ENCODE peak calls at places on chromosomes 1 and 21, in eight cellular contexts. K, I, B, F, M, R, Y and H are unnamed samples.

GRCh38 chr1:152112101-152112884 is 3.0 kb downstream of the TCHH start:
- DNase-seq in K (no peak), I (no peak), B (no peak), F (no peak), M (peak), R (peak), Y (no peak), H (peak)

GRCh38 chr1:235317179-235317578 is 10.8 kb downstream of the ARID4B start:
- DNase-seq in K (no peak), I (no peak), B (no peak), F (no peak), M (peak), R (no peak), Y (no peak), H (no peak)

GRCh38 chr1:234000557-234001081 is 96.1 kb downstream of the SLC35F3 start:
- DNase-seq in K (no peak), I (no peak), B (no peak), F (no peak), M (no peak), R (no peak), Y (no peak), H (no peak)

GRCh38 chr21:31252611-31253010 is 91.5 kb downstream of the TIAM1 start:
- DNase-seq in K (no peak), I (no peak), B (no peak), F (no peak), M (no peak), R (no peak), Y (no peak), H (no peak)

GRCh38 chr1:98405581-98406059 is 255.9 kb upstream of the SNX7 start:
- DNase-seq in K (no peak), I (no peak), B (no peak), F (no peak), M (peak), R (no peak), Y (no peak), H (no peak)

GRCh38 chr1:157723157-157723556 is 22.6 kb upstream of the FCRL3 start:
- DNase-seq in K (no peak), I (no peak), B (no peak), F (no peak), M (no peak), R (no peak), Y (no peak), H (no peak)

GRCh38 chr1:118202076-118202608 is 17.1 kb upstream of the SPAG17 start:
- DNase-seq in K (no peak), I (no peak), B (no peak), F (no peak), M (no peak), R (no peak), Y (no peak), H (no peak)

GRCh38 chr1:228985661-228986060 is 250.4 kb downstream of the RHOU start:
- DNase-seq in K (no peak), I (no peak), B (no peak), F (no peak), M (no peak), R (no peak), Y (no peak), H (no peak)

GRCh38 chr21:40837456-40837855 is 9.5 kb downstream of the DSCAM start:
- DNase-seq in K (no peak), I (no peak), B (no peak), F (no peak), M (peak), R (no peak), Y (no peak), H (no peak)

GRCh38 chr1:214823311-214824117 is 220.5 kb downstream of the CENPF start:
- DNase-seq in K (no peak), I (no peak), B (no peak), F (no peak), M (no peak), R (no peak), Y (no peak), H (peak)

GRCh38 chr1:220880726-220881506 is 1.7 kb downstream of the HLX start:
- DNase-seq in K (peak), I (peak), B (no peak), F (no peak), M (no peak), R (peak), Y (peak), H (peak)

GRCh38 chr1:28751315-28752056 is 14.7 kb downstream of the YTHDF2 start:
- DNase-seq in K (no peak), I (no peak), B (no peak), F (no peak), M (peak), R (peak), Y (no peak), H (no peak)

GRCh38 chr1:66446261-66447001 is 87.5 kb upstream of the SGIP1 start:
- DNase-seq in K (no peak), I (no peak), B (no peak), F (no peak), M (peak), R (peak), Y (no peak), H (peak)

GRCh38 chr1:41383094-41383852 is 22.0 kb downstream of the FOXO6 start:
- DNase-seq in K (no peak), I (no peak), B (no peak), F (no peak), M (no peak), R (no peak), Y (no peak), H (peak)

GRCh38 chr21:33685613-33686197 is 43.4 kb downstream of the ITSN1 start:
- DNase-seq in K (no peak), I (no peak), B (no peak), F (no peak), M (peak), R (peak), Y (no peak), H (no peak)

GRCh38 chr1:235093013-235093618 is 35.5 kb downstream of the TOMM20 start:
- DNase-seq in K (peak), I (peak), B (no peak), F (no peak), M (no peak), R (peak), Y (no peak), H (no peak)

GRCh38 chr1:76219589-76219914 is 145.0 kb downstream of the ST6GALNAC3 start:
- DNase-seq in K (no peak), I (no peak), B (no peak), F (no peak), M (no peak), R (no peak), Y (no peak), H (peak)

GRCh38 chr1:232150770-232151548 is 479.0 kb downstream of the SIPA1L2 start:
- DNase-seq in K (no peak), I (no peak), B (no peak), F (no peak), M (no peak), R (no peak), Y (no peak), H (no peak)

GRCh38 chr1:46278807-46279206 is 24.6 kb downstream of the LRRC41 start:
- DNase-seq in K (no peak), I (no peak), B (no peak), F (no peak), M (peak), R (peak), Y (no peak), H (no peak)

GRCh38 chr1:173705117-173705516 is 9.7 kb upstream of the KLHL20 start:
- DNase-seq in K (no peak), I (no peak), B (no peak), F (no peak), M (no peak), R (no peak), Y (no peak), H (no peak)

GRCh38 chr1:108644984-108645383 is 15.9 kb downstream of the HENMT1 start:
- DNase-seq in K (peak), I (peak), B (no peak), F (no peak), M (no peak), R (no peak), Y (peak), H (peak)

GRCh38 chr1:155454096-155454495 is 108.5 kb downstream of the ASH1L start:
- DNase-seq in K (no peak), I (no peak), B (no peak), F (no peak), M (no peak), R (peak), Y (no peak), H (no peak)

GRCh38 chr1:201348211-201348566 is 29.3 kb downstream of the TNNT2 start:
- DNase-seq in K (peak), I (peak), B (no peak), F (no peak), M (peak), R (peak), Y (peak), H (peak)

DNA sequence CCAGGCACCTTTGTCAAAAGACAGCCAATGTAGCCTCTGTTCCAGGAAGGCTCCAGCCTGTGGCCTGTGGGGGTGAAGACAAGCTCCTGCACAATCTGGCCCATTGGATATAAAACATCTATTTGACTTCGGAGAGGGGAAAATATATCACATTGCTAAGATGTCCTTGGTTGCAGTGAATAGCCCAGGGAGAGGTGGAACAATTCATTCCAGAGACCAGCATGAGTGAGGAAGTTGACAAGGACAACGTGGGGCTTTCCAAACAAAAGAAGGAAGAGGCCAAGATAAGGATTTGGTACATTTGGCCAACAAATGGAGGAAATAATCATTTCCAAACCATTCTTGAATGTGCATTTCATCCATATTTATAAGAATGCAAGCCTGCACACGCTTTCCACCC is 187.0 kb downstream of the ETS2 start:
- DNase-seq in K (no peak), I (no peak), B (no peak), F (no peak), M (no peak), R (peak), Y (no peak), H (no peak)
- TF ChIP-seq CTCF in K (no peak), I (no peak), B (no peak), F (no peak), M (no peak), R (no peak), Y (no peak), H (no peak)

DNA sequence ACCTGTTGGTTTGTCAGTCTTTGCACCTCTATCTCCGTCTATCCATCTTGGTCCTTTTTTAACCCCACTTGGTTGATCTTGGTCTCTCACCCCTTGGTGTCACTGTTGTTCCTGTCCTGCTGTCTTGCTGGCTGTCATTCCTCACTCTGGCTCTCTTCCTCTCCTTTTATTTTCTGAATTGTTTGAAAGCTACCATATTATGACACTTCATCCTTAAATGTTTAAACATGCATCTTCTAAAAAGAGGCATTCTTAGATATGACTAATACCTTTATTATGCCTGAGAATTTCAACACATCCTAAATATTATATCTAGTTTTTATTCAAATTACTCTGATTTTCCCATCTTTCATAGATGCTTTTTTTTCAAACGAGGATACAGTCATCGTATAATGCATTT is 37.0 kb downstream of the BACH1 start:
- DNase-seq in K (no peak), I (no peak), B (no peak), F (no peak), M (peak), R (peak), Y (no peak), H (no peak)
- TF ChIP-seq CTCF in K (no peak), I (no peak), B (no peak), F (no peak), M (peak), R (no peak), Y (no peak), H (no peak)

GRCh38 chr1:180505732-180506335 is 3.5 kb upstream of the ACBD6 start:
- DNase-seq in K (no peak), I (no peak), B (no peak), F (no peak), M (no peak), R (no peak), Y (no peak), H (no peak)

GRCh38 chr1:180508725-180509097 is 6.3 kb upstream of the ACBD6 start:
- DNase-seq in K (no peak), I (no peak), B (no peak), F (no peak), M (no peak), R (no peak), Y (no peak), H (no peak)

GRCh38 chr1:180504186-180504585 is 1.8 kb upstream of the ACBD6 start:
- DNase-seq in K (no peak), I (no peak), B (no peak), F (no peak), M (no peak), R (no peak), Y (no peak), H (no peak)

GRCh38 chr1:180510882-180511281 is 8.5 kb upstream of the ACBD6 start:
- DNase-seq in K (no peak), I (no peak), B (no peak), F (no peak), M (no peak), R (no peak), Y (no peak), H (no peak)

DNA sequence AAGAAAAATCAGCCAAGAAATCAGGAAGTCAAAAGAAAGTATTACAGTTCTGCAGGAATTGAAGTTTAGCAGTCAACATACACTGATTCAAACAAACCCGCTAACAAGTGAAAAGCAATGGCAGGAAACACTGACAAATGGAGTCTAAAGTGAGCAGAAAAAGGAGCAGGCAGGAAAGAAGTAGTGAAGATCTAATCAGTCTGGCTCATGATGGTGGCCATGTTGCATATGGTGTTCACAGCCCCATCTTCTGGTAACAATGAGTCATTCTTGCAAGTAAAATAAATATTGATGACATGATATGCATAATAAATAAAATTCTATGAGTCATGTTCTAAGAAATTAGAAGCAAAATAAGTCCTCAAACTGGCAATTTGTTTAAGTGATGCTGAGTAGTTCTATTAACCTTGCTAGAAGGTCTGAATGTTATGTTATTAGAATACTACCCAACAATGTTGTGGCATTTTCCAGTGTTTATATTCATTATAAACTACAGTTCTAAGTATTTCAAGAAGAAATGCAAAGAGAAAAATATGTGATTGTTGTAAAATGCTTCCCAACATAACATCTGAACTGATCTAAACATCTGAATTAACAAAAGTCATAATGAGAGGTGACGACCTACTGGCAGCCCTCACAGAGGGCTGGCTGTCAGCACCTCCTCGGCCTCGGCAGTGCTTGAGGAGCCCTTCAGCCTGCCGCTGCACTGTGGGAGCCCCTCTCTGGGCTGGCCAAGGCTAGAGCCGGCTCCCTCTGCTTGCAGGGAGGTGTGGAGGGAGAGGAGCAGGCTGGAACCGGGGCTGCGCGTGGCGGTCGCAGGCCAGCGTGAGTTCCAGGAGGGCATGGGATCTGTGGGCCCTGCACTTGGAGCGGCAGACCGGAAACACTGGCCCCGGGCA is 5.7 kb upstream of the ACBD6 start:
- DNase-seq in K (no peak), I (no peak), B (no peak), F (no peak), M (peak), R (peak), Y (no peak), H (peak)
- TF ChIP-seq CTCF in K (no peak), I (no peak), B (no peak), F (no peak), M (peak), R (no peak), Y (no peak), H (no peak)

GRCh38 chr1:30234091-30234490 is 489.3 kb downstream of the MATN1 start:
- DNase-seq in K (no peak), I (no peak), B (no peak), F (no peak), M (no peak), R (no peak), Y (no peak), H (no peak)

GRCh38 chr1:30229557-30229956 is 493.8 kb downstream of the MATN1 start:
- DNase-seq in K (no peak), I (no peak), B (no peak), F (no peak), M (no peak), R (no peak), Y (no peak), H (no peak)

GRCh38 chr1:30226648-30227047 is 496.7 kb downstream of the MATN1 start:
- DNase-seq in K (no peak), I (no peak), B (no peak), F (no peak), M (no peak), R (no peak), Y (no peak), H (no peak)

GRCh38 chr1:30229960-30230359 is 493.4 kb downstream of the MATN1 start:
- DNase-seq in K (no peak), I (no peak), B (no peak), F (no peak), M (no peak), R (no peak), Y (no peak), H (no peak)

GRCh38 chr1:30232288-30232899 is 491.0 kb downstream of the MATN1 start:
- DNase-seq in K (no peak), I (no peak), B (no peak), F (no peak), M (peak), R (no peak), Y (no peak), H (peak)
- TF ChIP-seq CTCF in K (peak), I (no peak), B (peak), F (no peak), M (peak), R (peak), Y (peak), H (peak)

GRCh38 chr1:188462837-188463236 is 1634.1 kb downstream of the PLA2G4A start:
- DNase-seq in K (no peak), I (no peak), B (no peak), F (no peak), M (no peak), R (no peak), Y (no peak), H (no peak)

DNA sequence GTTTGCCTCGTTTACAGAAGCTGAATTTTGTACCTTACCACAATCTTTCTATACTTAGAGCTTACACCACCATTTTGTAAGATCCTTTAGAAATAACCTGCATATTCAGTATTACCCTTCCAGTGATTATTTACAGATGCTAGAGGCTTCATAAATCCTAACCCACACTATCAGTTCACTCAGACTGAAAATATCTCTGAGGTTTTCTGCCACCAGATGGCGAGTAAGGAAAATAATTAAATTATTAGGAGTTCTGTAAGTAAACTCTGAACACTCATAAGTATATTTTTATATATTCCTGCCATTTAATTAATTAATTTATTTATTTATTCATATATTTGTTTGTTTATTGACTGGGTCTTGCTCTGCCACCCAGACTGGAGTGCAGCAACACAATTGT is 1635.2 kb downstream of the PLA2G4A start:
- DNase-seq in K (no peak), I (no peak), B (no peak), F (no peak), M (no peak), R (no peak), Y (no peak), H (no peak)
- TF ChIP-seq CTCF in K (no peak), I (no peak), B (no peak), F (no peak), M (no peak), R (no peak), Y (no peak), H (no peak)